ENCODE peak calls at places on chromosome 5, in four cellular contexts. One of them, this sample, is unnamed.
A peak's percentile ranks its signal among the peaks of the same experiment; 100 is the strongest.

GRCh38 chr5:7419846-7420245 is 23.9 kb downstream of the ADCY2 start:
- DNase-seq in endothelial cell of umbilical vein: no peak
- DNase-seq in GM23248: no peak
- DNase-seq in PC-9: no peak
- DNase-seq in this sample: no peak

GRCh38 chr5:58407042-58407709 is 52.7 kb downstream of the PLK2 start:
- DNase-seq in endothelial cell of umbilical vein: no peak
- DNase-seq in GM23248: peak; percentile 86
- DNase-seq in PC-9: peak; percentile 74
- DNase-seq in this sample: peak; percentile 85

GRCh38 chr5:62011072-62011664 is 294.8 kb upstream of the KIF2A start:
- DNase-seq in endothelial cell of umbilical vein: no peak
- DNase-seq in GM23248: no peak
- DNase-seq in PC-9: no peak
- DNase-seq in this sample: no peak

GRCh38 chr5:125266106-125266505 is 519.7 kb upstream of the ZNF608 start:
- DNase-seq in endothelial cell of umbilical vein: no peak
- DNase-seq in GM23248: no peak
- DNase-seq in PC-9: no peak
- DNase-seq in this sample: no peak

GRCh38 chr5:172458956-172459355 is 4.6 kb upstream of the SH3PXD2B start:
- DNase-seq in endothelial cell of umbilical vein: no peak
- DNase-seq in GM23248: no peak
- DNase-seq in PC-9: peak; percentile 19
- DNase-seq in this sample: no peak

GRCh38 chr5:150211156-150212030 is 21.5 kb downstream of the SLC6A7 start:
- DNase-seq in endothelial cell of umbilical vein: no peak
- DNase-seq in GM23248: no peak
- DNase-seq in PC-9: no peak
- DNase-seq in this sample: no peak

GRCh38 chr5:124655211-124655880 is 91.1 kb downstream of the ZNF608 start:
- DNase-seq in endothelial cell of umbilical vein: no peak
- DNase-seq in GM23248: peak; percentile 47
- DNase-seq in PC-9: no peak
- DNase-seq in this sample: peak; percentile 72

GRCh38 chr5:93886917-93887361 is 145.5 kb upstream of the POU5F2 start:
- DNase-seq in endothelial cell of umbilical vein: peak; percentile 23
- DNase-seq in GM23248: no peak
- DNase-seq in PC-9: no peak
- DNase-seq in this sample: no peak

DNA sequence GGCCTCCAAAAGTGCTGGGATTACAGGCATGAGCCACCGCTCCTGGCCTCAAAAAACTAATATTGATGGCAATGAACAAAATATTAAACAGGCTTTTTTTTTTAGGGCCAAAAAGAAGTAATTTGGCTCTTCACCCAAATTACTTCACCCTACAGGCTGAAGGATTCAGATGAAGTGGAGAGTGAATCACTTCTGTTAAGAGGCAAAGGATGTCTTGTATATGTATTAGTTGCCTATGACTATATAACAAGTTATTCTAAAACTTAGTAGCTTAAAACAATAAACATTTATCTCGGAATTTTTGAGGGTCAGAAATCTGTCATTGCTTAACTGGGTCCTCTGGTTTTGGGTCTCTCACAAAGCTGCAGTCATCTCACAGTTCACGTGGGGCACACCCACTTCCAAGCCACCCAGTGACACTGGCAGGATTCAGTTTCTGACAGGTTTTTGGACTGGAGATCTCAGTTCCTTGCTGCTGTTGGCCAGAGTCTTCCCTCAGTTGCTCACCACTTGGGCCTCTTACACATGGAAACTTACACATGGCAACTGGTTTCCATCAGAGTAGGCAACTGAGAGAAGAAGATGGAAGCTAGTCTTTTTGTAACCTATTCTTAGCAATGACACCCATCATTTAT is 66.7 kb downstream of the IQGAP2 start:
- DNase-seq in endothelial cell of umbilical vein: no peak
- DNase-seq in GM23248: no peak
- DNase-seq in PC-9: no peak
- DNase-seq in this sample: peak; percentile 20
- TF ChIP-seq EZH2 in endothelial cell of umbilical vein: no peak
- TF ChIP-seq EZH2 in GM23248: no peak
- TF ChIP-seq EZH2 in PC-9: no peak
- TF ChIP-seq EZH2 in this sample: no peak

GRCh38 chr5:141877478-141878185 is 578 bp downstream of the PCDH1 start:
- DNase-seq in endothelial cell of umbilical vein: no peak
- DNase-seq in GM23248: peak; percentile 38
- DNase-seq in PC-9: peak; percentile 52
- DNase-seq in this sample: no peak
- TF ChIP-seq EZH2 in endothelial cell of umbilical vein: no peak
- TF ChIP-seq EZH2 in GM23248: peak; percentile 96
- TF ChIP-seq EZH2 in PC-9: no peak
- TF ChIP-seq EZH2 in this sample: peak; percentile 80

DNA sequence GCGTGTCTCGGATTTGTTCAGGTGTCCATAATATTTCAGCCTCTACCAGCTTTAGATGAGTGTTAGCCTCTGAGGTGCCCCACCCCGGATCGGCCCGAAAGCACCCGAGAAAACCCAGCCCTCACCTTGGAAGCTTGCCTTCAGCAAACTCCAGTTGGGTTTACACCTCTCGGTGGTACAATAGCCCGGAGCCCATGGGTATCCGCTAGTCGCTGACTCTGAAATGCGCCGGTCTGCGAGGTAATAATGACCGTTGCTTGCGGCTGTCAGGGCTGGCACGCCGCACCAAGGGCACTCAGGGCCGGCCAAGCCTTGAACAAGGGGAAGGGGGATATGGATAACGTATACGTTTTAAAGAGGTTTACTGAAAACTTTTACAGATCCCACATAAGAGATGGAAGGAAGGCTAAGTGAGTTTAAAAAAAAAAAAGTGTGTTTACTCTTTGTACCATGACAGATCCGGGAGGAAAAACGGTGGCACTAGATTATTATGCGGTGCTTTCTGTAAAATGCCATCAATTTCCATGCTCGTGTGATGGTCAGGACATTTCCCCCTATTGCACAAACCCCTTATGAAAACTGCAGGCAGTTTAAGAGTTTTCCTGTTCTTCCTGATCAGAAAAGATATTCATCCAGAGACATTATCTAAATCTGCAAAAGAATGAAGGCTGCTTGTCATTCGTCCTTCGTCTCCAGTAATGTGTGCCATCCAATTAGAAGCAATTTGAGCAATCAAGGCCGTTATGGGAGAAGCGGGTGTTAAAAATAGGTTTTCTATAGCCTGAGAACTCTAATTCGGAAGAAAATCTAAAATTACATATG is 124.2 kb downstream of the TMEM161B start:
- DNase-seq in endothelial cell of umbilical vein: no peak
- DNase-seq in GM23248: no peak
- DNase-seq in PC-9: no peak
- DNase-seq in this sample: peak; percentile 16
- TF ChIP-seq EZH2 in endothelial cell of umbilical vein: peak; percentile 66
- TF ChIP-seq EZH2 in GM23248: no peak
- TF ChIP-seq EZH2 in PC-9: no peak
- TF ChIP-seq EZH2 in this sample: no peak

DNA sequence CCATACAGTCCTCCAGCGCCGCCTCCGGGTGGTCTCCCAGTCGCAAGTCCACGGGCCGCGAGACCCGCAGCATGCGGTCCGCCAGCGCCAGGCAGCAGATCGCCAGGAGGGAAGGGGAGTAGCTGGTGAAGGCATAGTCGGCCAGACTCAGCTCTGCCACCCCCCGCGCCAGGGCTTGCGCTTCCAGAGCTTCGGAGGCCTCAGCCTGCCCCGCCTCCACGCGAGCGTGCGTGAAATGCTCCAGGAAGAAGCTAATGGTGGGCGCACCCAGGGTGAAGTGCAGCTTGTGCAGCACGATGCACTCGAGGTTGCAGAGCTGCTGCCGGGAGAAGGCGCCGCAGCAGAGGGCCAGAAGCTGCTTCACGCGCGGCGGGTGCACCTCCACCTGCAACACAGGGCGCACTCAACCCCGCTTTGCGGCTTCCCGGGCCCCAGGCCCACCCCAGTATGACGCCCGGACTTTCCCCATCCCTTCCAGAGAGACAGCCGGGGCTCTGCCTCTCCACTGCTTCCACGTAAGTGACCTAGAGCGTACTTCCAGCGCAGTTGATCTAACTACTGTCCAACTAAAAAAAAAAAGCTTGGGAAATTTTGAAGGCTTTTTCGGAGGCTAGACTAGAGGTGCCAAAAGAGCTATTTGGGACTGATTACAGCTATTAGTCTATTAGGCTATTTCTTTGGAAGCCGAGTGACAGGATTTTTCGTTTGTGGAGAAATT is 1.8 kb downstream of the CCNO start:
- DNase-seq in endothelial cell of umbilical vein: peak; percentile 52
- DNase-seq in GM23248: peak; percentile 43
- DNase-seq in PC-9: peak; percentile 37
- DNase-seq in this sample: no peak
- TF ChIP-seq EZH2 in endothelial cell of umbilical vein: peak; percentile 78
- TF ChIP-seq EZH2 in GM23248: no peak
- TF ChIP-seq EZH2 in PC-9: no peak
- TF ChIP-seq EZH2 in this sample: peak; percentile 75

GRCh38 chr5:10441083-10441991 is at the start of gene ROPN1L:
- DNase-seq in endothelial cell of umbilical vein: peak; percentile 90
- DNase-seq in GM23248: peak; percentile 94
- DNase-seq in PC-9: peak; percentile 70
- DNase-seq in this sample: peak; percentile 70
- TF ChIP-seq EZH2 in endothelial cell of umbilical vein: no peak
- TF ChIP-seq EZH2 in GM23248: no peak
- TF ChIP-seq EZH2 in PC-9: no peak
- TF ChIP-seq EZH2 in this sample: no peak

DNA sequence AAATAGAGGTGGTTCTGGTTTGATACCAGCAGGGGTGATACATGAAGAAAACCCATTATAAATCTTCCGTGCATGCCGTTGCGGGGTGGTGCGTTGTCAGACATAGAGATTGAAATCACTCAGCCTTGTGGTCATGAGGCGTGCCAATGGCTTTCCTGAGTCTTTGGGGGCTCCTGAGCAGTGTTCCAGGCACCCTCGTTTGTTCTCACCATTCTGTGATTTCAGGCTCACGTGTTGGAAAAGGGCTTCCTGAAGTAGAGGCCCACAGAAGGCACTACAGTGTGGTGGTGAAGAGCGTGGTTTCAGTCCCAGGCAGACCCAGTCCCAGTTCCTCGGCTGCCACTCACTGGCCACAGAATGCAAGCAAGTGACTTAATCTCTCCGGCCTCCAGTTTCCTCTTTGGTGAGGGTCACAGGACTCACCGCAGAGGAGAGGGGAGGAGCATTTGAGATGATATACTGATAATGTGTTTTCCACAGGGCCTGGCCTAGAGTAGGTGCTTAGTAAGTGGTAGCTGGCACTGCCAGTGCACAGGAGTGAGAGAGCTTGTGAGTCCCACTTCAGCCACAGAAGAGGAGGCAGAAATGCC is 20.5 kb upstream of the GLRX start:
- DNase-seq in endothelial cell of umbilical vein: peak; percentile 69
- DNase-seq in GM23248: peak; percentile 35
- DNase-seq in PC-9: peak; percentile 84
- DNase-seq in this sample: peak; percentile 87
- TF ChIP-seq EZH2 in endothelial cell of umbilical vein: no peak
- TF ChIP-seq EZH2 in GM23248: no peak
- TF ChIP-seq EZH2 in PC-9: no peak
- TF ChIP-seq EZH2 in this sample: no peak

DNA sequence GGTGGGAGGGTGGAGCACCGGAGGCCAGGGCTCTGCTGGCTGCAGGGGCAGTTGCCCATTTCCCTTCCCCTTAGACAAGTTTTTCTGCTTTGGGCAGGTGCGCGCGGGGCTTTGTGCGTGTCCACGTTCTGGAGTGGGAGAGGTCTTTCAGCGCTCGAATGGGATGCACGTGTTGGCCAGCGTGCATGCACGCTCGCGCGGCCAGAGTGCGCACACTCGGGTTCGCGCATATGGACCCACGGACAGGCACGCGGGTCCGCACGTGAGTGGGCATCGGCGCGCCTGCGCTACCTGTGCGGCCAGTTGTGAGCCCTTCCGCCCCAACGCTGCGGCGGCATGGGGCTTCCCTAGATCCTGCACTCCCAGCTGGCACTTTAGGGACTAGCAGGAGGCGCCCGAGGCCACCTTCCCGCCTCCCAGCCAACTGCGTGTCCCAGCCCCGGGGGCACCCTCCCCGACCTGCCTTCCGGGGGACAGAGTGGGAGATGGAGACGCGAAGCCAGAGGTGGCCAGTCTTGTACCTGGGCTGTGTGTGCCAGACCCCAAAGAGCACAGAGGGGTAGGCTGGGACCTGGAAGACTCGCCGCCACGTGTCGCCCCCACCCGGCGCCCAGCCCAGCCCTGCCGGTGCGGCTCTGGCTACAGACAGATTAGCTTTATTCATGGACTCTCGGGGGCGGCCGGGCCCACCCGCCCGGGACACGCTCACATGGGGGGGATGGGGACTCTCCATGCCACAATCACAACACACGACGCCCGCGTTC is 9.8 kb upstream of the GPRIN1 start:
- DNase-seq in endothelial cell of umbilical vein: no peak
- DNase-seq in GM23248: no peak
- DNase-seq in PC-9: no peak
- DNase-seq in this sample: no peak
- TF ChIP-seq EZH2 in endothelial cell of umbilical vein: peak; percentile 94
- TF ChIP-seq EZH2 in GM23248: peak; percentile 63
- TF ChIP-seq EZH2 in PC-9: no peak
- TF ChIP-seq EZH2 in this sample: peak; percentile 98

GRCh38 chr5:176875783-176876505 is 23.2 kb downstream of the HK3 start:
- DNase-seq in endothelial cell of umbilical vein: no peak
- DNase-seq in GM23248: no peak
- DNase-seq in PC-9: no peak
- DNase-seq in this sample: no peak
- TF ChIP-seq EZH2 in endothelial cell of umbilical vein: no peak
- TF ChIP-seq EZH2 in GM23248: peak; percentile 32
- TF ChIP-seq EZH2 in PC-9: no peak
- TF ChIP-seq EZH2 in this sample: no peak

GRCh38 chr5:96377597-96377996 is 55.5 kb downstream of the PCSK1 start:
- DNase-seq in endothelial cell of umbilical vein: no peak
- DNase-seq in GM23248: no peak
- DNase-seq in PC-9: no peak
- DNase-seq in this sample: no peak
- TF ChIP-seq EZH2 in endothelial cell of umbilical vein: no peak
- TF ChIP-seq EZH2 in GM23248: no peak
- TF ChIP-seq EZH2 in PC-9: no peak
- TF ChIP-seq EZH2 in this sample: no peak

This sample was measured in astrocyte.